ENCODE peak calls at places on chromosomes 13 and 19, in seven cellular contexts. Z, B, U, I, W, D and T are unnamed samples.

GRCh38 chr13:41515491-41516139 is 58.3 kb downstream of the RGCC start:
- DNase-seq in Z (no peak), B (no peak), U (no peak), I (no peak), W (no peak), D (no peak), T (no peak)

GRCh38 chr13:41694902-41695301 is 237.6 kb downstream of the RGCC start:
- DNase-seq in Z (peak), B (no peak), U (peak), I (peak), W (no peak), D (no peak), T (peak)

GRCh38 chr19:14632286-14632685 is 42.4 kb downstream of the ADGRE3 start:
- DNase-seq in Z (peak), B (no peak), U (no peak), I (peak), W (no peak), D (no peak), T (peak)

GRCh38 chr19:33557720-33558119 is 36.1 kb upstream of the PEPD start:
- DNase-seq in Z (no peak), B (no peak), U (no peak), I (no peak), W (no peak), D (no peak), T (no peak)

GRCh38 chr13:107203146-107203847 is 635.4 kb upstream of the ARGLU1 start:
- DNase-seq in Z (peak), B (no peak), U (no peak), I (peak), W (no peak), D (no peak), T (no peak)

GRCh38 chr13:35818577-35819165 is 312.5 kb downstream of the DCLK1 start:
- DNase-seq in Z (peak), B (no peak), U (no peak), I (peak), W (no peak), D (peak), T (peak)

GRCh38 chr19:37362733-37363132 is 8.2 kb upstream of the ZNF527 start:
- DNase-seq in Z (peak), B (no peak), U (no peak), I (peak), W (no peak), D (no peak), T (no peak)

GRCh38 chr13:28533441-28534166 is 38.7 kb upstream of the FLT1 start:
- DNase-seq in Z (no peak), B (no peak), U (no peak), I (no peak), W (no peak), D (no peak), T (no peak)

GRCh38 chr19:37699057-37699456 is 20.5 kb downstream of the ZNF607 start:
- DNase-seq in Z (peak), B (no peak), U (no peak), I (no peak), W (no peak), D (no peak), T (no peak)

GRCh38 chr19:18657590-18658365 is 20.9 kb downstream of the KLHL26 start:
- DNase-seq in Z (no peak), B (no peak), U (no peak), I (peak), W (no peak), D (no peak), T (no peak)

GRCh38 chr13:113083402-113084061 is 22.1 kb upstream of the F7 start:
- DNase-seq in Z (no peak), B (no peak), U (no peak), I (no peak), W (no peak), D (peak), T (no peak)

GRCh38 chr13:99902657-99903056 is 68.9 kb downstream of the ZIC5 start:
- DNase-seq in Z (no peak), B (no peak), U (no peak), I (no peak), W (no peak), D (no peak), T (no peak)

GRCh38 chr19:46344363-46344762 is 2.5 kb upstream of the PPP5C start:
- DNase-seq in Z (no peak), B (no peak), U (no peak), I (no peak), W (no peak), D (no peak), T (no peak)

GRCh38 chr19:16571689-16572331 is 405 bp downstream of the SLC35E1 start:
- DNase-seq in Z (no peak), B (no peak), U (no peak), I (peak), W (no peak), D (no peak), T (peak)

GRCh38 chr19:28358604-28359003 is 854.3 kb downstream of the UQCRFS1 start:
- DNase-seq in Z (peak), B (no peak), U (no peak), I (no peak), W (no peak), D (no peak), T (no peak)

GRCh38 chr19:41886761-41887710 is 4.1 kb downstream of the ARHGEF1 start:
- DNase-seq in Z (no peak), B (peak), U (no peak), I (no peak), W (no peak), D (no peak), T (no peak)

GRCh38 chr19:42089191-42089750 is 13.3 kb downstream of the ZNF574 start:
- DNase-seq in Z (no peak), B (no peak), U (no peak), I (no peak), W (no peak), D (no peak), T (no peak)

GRCh38 chr19:33620611-33621010 is 1.1 kb upstream of the CHST8 start:
- DNase-seq in Z (no peak), B (no peak), U (no peak), I (no peak), W (no peak), D (no peak), T (no peak)